ENCODE peak calls at places on chromosomes 5 and 9, in seven cellular contexts. G is stomach; U is hepatocyte; X is tibial artery; T is WERI-Rb-1; F is CD4-positive, alpha-beta memory T cell; J is ovary. R is an unnamed sample. For H3K36me3 and H3K27me3, the result is how much of the 10 kb centered on the place peaks cover.

GRCh38 chr5:39765381-39765780 is 340.6 kb upstream of the DAB2 start:
- DNase-seq in G (no peak), U (no peak), X (no peak), T (no peak), F (no peak), J (no peak), R (no peak)

GRCh38 chr5:102090770-102091169 is 205.3 kb downstream of the SLCO4C1 start:
- DNase-seq in G (no peak), U (peak), X (no peak), T (peak), F (no peak), J (no peak), R (peak)

GRCh38 chr5:88236866-88237642 is 31.6 kb downstream of the TMEM161B start:
- DNase-seq in G (no peak), U (no peak), X (no peak), T (no peak), F (no peak), J (no peak), R (no peak)

GRCh38 chr5:135834639-135835529 is at the start of gene SLC25A48:
- DNase-seq in G (peak), U (peak), X (no peak), T (peak), F (no peak), J (peak), R (peak)

GRCh38 chr5:96195053-96195452 is 233.4 kb upstream of the ELL2 start:
- DNase-seq in G (no peak), U (no peak), X (no peak), T (no peak), F (no peak), J (no peak), R (no peak)

GRCh38 chr9:3385871-3386270 is 139.9 kb downstream of the RFX3 start:
- DNase-seq in G (no peak), U (no peak), X (no peak), T (no peak), F (no peak), J (no peak), R (no peak)

GRCh38 chr9:27473135-27473534 is 51.0 kb upstream of the IFNK start:
- DNase-seq in G (no peak), U (peak), X (peak), T (peak), F (no peak), J (peak), R (no peak)

GRCh38 chr5:41834506-41834905 is 35.7 kb downstream of the OXCT1 start:
- DNase-seq in G (no peak), U (no peak), X (no peak), T (no peak), F (no peak), J (no peak), R (no peak)

GRCh38 chr5:76715734-76716455 is at the start of gene F2R:
- DNase-seq in G (peak), U (peak), X (peak), T (peak), F (peak), J (peak), R (peak)

GRCh38 chr9:18920685-18921084 is 112.3 kb downstream of the SAXO1 start:
- DNase-seq in G (no peak), U (no peak), X (no peak), T (no peak), F (no peak), J (no peak), R (no peak)

GRCh38 chr9:37528652-37529072 is 42.9 kb downstream of the POLR1E start:
- DNase-seq in G (no peak), U (no peak), X (no peak), T (no peak), F (no peak), J (no peak), R (no peak)

GRCh38 chr5:150081541-150082283 is 4.6 kb downstream of the CSF1R start:
- DNase-seq in G (peak), U (peak), X (peak), T (no peak), F (no peak), J (peak), R (peak)

GRCh38 chr5:140262221-140262620 is 40.7 kb downstream of the PFDN1 start:
- DNase-seq in G (no peak), U (no peak), X (no peak), T (no peak), F (no peak), J (no peak), R (no peak)

GRCh38 chr9:136880651-136881050 is 5.7 kb upstream of the TRAF2 start:
- DNase-seq in G (no peak), U (no peak), X (no peak), T (peak), F (no peak), J (no peak), R (peak)

DNA sequence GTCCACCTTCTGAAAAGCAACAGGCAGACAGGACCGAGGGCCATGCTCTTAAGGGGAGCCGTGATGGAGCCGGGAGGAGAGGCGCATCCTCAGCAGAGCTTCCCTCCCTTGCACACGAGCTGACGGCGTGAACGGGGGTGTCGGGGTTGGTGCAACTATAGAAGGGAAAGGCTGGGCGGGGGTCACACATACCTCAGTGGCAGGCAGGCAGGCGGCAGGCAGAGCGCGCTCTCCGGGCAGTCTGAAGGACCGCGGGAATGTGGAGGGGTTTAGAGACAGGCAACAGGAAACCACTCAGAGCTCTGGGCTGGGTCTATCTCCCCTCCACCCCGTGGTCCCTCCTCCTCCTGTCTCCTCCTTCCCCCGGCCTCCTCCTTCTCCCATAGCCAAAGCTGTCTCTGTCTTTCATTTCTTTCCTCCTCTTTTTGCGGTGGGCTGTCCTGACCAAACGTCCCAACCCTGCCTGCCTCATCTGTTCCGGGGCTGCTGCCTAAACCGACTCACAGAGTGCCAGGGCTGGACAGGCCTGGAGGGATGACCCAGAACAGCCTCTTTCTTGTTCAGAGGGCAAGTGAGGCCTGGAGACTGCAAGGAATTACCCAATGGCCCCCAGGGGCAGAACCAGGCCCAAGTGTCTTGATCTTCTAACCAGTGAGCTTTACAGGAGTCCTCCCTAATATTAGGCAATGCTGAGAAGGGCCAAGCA is at the start of gene SPARC:
- DNase-seq in G (no peak), U (peak), X (peak), T (peak), F (no peak), J (peak), R (peak)
- H3K4me3 ChIP-seq in G (peak), U (peak), X (peak), T (peak), F (no peak), J (peak), R (peak)

DNA sequence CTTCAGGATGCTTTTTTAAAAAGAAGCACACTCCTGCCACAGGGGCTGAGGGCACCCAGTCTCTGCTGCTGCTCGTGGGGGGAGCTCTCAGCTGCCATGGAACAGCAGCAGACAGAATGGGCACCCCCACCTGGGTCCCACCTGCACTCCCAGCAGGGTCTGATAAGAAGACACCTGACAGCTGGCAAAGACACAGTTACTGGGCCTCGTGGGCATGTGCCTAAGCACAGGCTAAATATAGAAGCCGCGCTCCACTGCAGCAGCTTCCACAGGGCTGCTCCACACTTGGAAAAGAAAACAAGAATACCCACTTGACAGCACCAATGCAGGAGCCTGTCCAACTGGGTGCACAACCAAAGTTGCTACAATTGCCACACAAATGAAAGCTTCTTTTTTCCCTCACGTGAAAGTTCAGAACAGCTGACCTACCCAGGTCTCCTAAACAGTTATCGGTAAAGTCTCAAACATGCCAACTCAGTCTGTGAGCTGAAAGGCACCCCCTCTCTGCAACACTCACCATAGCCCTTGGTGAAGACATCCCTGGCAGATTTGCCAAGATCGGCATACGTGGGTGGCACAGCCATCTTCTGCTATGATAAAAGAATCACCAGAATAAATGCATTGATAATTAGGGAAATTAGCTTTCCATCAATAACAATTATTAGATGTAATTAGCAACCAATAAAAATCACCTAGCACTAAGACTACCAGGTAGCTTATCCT is 12.2 kb downstream of the VDAC1 start:
- DNase-seq in G (peak), U (no peak), X (no peak), T (no peak), F (no peak), J (no peak), R (no peak)
- H3K36me3 ChIP-seq in G (under half), U (under half), X (under half), T (under half), F (under half), J (under half), R (under half)

GRCh38 chr5:171316258-171317121 is 7.4 kb downstream of the TLX3 start:
- DNase-seq in G (no peak), U (no peak), X (no peak), T (no peak), F (no peak), J (no peak), R (peak)
- H3K27me3 ChIP-seq in G (half or more), U (half or more), X (half or more), T (half or more), F (under half), J (under half), R (half or more)

GRCh38 chr9:133672503-133673259 is 36.5 kb downstream of the DBH start:
- DNase-seq in G (no peak), U (no peak), X (no peak), T (no peak), F (no peak), J (no peak), R (no peak)
- H3K4me3 ChIP-seq in G (no peak), U (no peak), X (no peak), T (no peak), F (no peak), J (no peak), R (no peak)

DNA sequence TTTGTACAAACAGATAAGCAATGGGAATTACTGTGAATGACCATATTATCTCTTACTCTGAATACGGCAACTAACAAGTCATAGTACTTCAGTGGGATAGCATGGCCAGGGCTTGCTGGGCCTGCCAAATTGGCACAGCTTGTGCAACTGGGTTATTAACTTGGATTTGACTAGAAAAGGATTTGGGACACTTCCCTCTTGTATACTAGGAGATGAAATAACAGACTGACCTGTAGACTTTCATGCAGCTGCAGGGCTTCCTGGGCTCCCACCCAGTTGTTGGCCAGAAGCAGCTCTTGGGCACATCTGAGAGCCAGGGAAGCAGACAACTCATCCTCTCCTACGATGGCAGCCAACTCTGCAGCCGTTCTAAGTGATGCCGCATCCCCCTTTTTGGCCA is 39.8 kb downstream of the CNOT8 start:
- DNase-seq in G (no peak), U (no peak), X (peak), T (no peak), F (no peak), J (no peak), R (no peak)
- H3K36me3 ChIP-seq in G (half or more), U (under half), X (half or more), T (half or more), F (half or more), J (under half), R (under half)

DNA sequence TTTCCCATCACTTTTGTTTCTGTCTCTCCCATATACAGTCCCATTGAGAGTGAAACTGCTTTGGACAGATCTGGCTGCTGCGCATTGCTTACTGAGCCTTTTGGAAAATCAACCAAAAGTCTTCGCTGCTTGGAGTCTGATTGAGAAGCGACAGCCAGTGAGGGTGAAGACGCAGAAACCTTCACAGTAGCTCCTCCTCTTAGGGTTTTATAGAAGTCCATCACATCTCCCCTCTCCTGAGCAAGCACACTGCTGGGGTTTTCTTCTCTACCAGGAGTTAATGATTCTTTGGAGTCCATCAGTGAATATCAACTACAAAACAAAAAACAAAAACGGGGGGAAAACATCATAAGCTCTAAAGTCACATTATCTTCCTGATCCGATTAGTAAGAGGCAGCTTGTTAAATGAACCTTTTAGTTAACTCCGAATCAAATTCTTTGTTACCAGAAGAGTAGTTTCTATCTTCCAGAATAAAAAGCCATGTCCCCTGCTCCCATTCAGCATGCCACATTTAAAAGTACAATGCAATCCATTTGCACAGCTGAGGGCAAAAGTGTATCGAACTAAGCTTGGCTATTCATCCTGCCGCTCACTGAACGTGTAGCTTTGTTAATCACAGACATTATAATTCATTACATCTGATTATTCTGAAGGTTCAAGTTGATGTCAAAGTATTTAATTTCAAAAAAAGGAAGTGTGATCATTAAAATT is 2.8 kb downstream of the NR3C1 start:
- DNase-seq in G (no peak), U (no peak), X (no peak), T (no peak), F (no peak), J (no peak), R (peak)
- H3K27me3 ChIP-seq in G (under half), U (under half), X (under half), T (under half), F (under half), J (under half), R (under half)

DNA sequence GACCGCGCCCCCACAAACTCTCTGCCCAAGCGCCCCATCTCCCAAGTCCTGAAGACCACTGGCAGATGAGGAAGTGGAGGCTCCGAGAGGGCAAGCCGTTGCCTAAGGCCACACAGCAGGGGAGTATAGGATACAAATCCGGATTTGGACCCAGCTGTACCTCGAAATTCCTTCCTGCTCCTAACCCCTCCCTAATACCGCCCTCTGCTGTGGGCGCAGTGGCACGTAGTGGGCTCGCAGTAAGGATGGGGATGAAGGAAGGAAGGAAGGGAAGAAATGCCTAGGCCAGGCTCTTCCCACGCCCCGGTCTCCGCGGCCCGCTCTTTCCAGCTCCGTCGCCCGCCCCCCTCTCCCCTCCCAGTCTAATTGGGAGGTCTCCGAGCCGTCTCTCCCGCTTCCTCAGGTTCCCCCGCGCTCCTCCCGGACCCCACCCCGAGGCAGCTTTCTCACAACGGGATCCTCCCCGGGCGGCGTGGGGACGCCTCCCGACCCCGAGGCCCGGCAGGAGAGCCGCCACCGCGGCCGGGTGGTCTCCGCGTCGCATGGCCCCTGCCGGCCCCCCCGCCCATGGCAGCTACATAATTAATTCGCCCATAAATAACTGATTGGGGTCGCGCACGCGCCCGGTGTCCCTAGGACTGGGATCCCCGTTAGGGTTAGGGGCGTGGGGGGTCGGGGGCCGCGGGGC is 138.9 kb downstream of the C9orf50 start:
- DNase-seq in G (no peak), U (peak), X (peak), T (peak), F (no peak), J (no peak), R (peak)
- H3K4me3 ChIP-seq in G (peak), U (peak), X (peak), T (peak), F (no peak), J (peak), R (peak)